ENCODE peak calls at places on chromosomes 7 and 10, in four cellular contexts. One of them, this sample, is unnamed.
A peak's percentile ranks its signal among the peaks of the same experiment; 100 is the strongest.

GRCh38 chr10:61896854-61897661 is 4.4 kb upstream of the ARID5B start:
- DNase-seq in prostate gland: no peak
- DNase-seq in HCT116: peak; percentile 80
- DNase-seq in SK-N-SH: peak; percentile 67
- DNase-seq in this sample: peak; percentile 59

GRCh38 chr7:11642841-11643240 is 189.2 kb downstream of the THSD7A start:
- DNase-seq in prostate gland: peak; percentile 14
- DNase-seq in SK-N-SH: no peak
- DNase-seq in HCT116: no peak
- DNase-seq in this sample: no peak

GRCh38 chr7:25282194-25282593 is 53.9 kb upstream of the NPVF start:
- DNase-seq in SK-N-SH: no peak
- DNase-seq in prostate gland: no peak
- DNase-seq in HCT116: no peak
- DNase-seq in this sample: no peak

GRCh38 chr10:124172241-124172661 is 78.9 kb upstream of the CHST15 start:
- DNase-seq in prostate gland: no peak
- DNase-seq in SK-N-SH: no peak
- DNase-seq in HCT116: no peak
- DNase-seq in this sample: no peak

GRCh38 chr7:22121702-22122474 is 176.2 kb upstream of the CDCA7L start:
- DNase-seq in prostate gland: no peak
- DNase-seq in HCT116: no peak
- DNase-seq in SK-N-SH: no peak
- DNase-seq in this sample: no peak

GRCh38 chr10:70675496-70676161 is 3.3 kb downstream of the ADAMTS14 start:
- DNase-seq in HCT116: no peak
- DNase-seq in prostate gland: no peak
- DNase-seq in SK-N-SH: no peak
- DNase-seq in this sample: no peak

GRCh38 chr7:81705206-81705605 is 64.6 kb downstream of the HGF start:
- DNase-seq in HCT116: no peak
- DNase-seq in prostate gland: no peak
- DNase-seq in SK-N-SH: no peak
- DNase-seq in this sample: no peak

GRCh38 chr7:107843184-107843583 is 40.2 kb upstream of the SLC26A3 start:
- DNase-seq in prostate gland: no peak
- DNase-seq in SK-N-SH: no peak
- DNase-seq in HCT116: no peak
- DNase-seq in this sample: no peak

GRCh38 chr7:148356303-148356702 is 234.3 kb upstream of the C7orf33 start:
- DNase-seq in SK-N-SH: no peak
- DNase-seq in prostate gland: no peak
- DNase-seq in HCT116: no peak
- DNase-seq in this sample: no peak
- TF ChIP-seq POLR2AphosphoS5 in SK-N-SH: no peak
- TF ChIP-seq POLR2AphosphoS5 in prostate gland: no peak
- TF ChIP-seq POLR2AphosphoS5 in HCT116: no peak
- TF ChIP-seq POLR2AphosphoS5 in this sample: no peak

GRCh38 chr10:22324893-22325271 is 4.0 kb downstream of the BMI1 start:
- DNase-seq in HCT116: no peak
- DNase-seq in prostate gland: no peak
- DNase-seq in SK-N-SH: no peak
- DNase-seq in this sample: no peak

GRCh38 chr10:22325272-22325947 is 4.5 kb downstream of the BMI1 start:
- DNase-seq in SK-N-SH: peak; percentile 92
- DNase-seq in prostate gland: peak; percentile 67
- DNase-seq in HCT116: no peak
- DNase-seq in this sample: no peak

GRCh38 chr10:22322663-22323160 is 1.8 kb downstream of the BMI1 start:
- DNase-seq in prostate gland: no peak
- DNase-seq in HCT116: no peak
- DNase-seq in SK-N-SH: no peak
- DNase-seq in this sample: no peak

GRCh38 chr10:22323538-22324305 is 2.8 kb downstream of the BMI1 start:
- DNase-seq in SK-N-SH: no peak
- DNase-seq in HCT116: no peak
- DNase-seq in prostate gland: no peak
- DNase-seq in this sample: no peak

DNA sequence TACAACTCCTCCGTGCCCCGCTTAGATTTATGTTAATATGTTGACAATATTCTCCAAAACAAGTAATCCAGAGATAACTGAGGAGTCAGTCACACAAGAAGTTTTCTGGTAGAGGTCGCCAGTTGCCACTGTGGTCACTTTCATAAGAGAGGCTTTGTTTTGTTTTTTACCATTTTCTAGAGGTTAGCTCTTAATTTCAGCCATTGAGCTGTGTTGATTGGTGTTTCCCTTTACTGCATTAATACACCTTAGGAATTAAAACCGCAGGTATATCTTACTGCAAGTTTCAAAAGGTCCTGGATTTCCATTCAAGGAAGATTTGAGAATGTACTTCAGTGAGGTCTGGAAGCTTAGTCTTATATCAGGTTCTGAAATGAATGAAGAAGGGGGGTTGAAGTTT is 3.5 kb downstream of the BMI1 start:
- DNase-seq in SK-N-SH: no peak
- DNase-seq in prostate gland: no peak
- DNase-seq in HCT116: no peak
- DNase-seq in this sample: no peak
- H3K4me3 ChIP-seq in SK-N-SH: no peak overlapping the region
- H3K4me3 ChIP-seq in prostate gland: no peak overlapping the region
- H3K4me3 ChIP-seq in HCT116: peak overlapping the region; percentile 68
- H3K4me3 ChIP-seq in this sample: peak overlapping the region; percentile 68

GRCh38 chr10:127735723-127736221 is 1.2 kb upstream of the FOXI2 start:
- DNase-seq in prostate gland: no peak
- DNase-seq in SK-N-SH: no peak
- DNase-seq in HCT116: no peak
- DNase-seq in this sample: no peak

GRCh38 chr10:127734753-127735152 is 2.2 kb upstream of the FOXI2 start:
- DNase-seq in prostate gland: no peak
- DNase-seq in HCT116: no peak
- DNase-seq in SK-N-SH: no peak
- DNase-seq in this sample: no peak

GRCh38 chr10:127736915-127737562 is at the start of gene FOXI2:
- DNase-seq in prostate gland: no peak
- DNase-seq in HCT116: no peak
- DNase-seq in SK-N-SH: peak; percentile 37
- DNase-seq in this sample: no peak

GRCh38 chr10:127736222-127736914 is 617 bp upstream of the FOXI2 start:
- DNase-seq in SK-N-SH: no peak
- DNase-seq in prostate gland: no peak
- DNase-seq in HCT116: no peak
- DNase-seq in this sample: no peak

GRCh38 chr10:127735156-127735555 is 1.8 kb upstream of the FOXI2 start:
- DNase-seq in HCT116: no peak
- DNase-seq in SK-N-SH: no peak
- DNase-seq in prostate gland: no peak
- DNase-seq in this sample: no peak
- TF ChIP-seq POLR2AphosphoS5 in HCT116: no peak
- TF ChIP-seq POLR2AphosphoS5 in SK-N-SH: no peak
- TF ChIP-seq POLR2AphosphoS5 in prostate gland: no peak
- TF ChIP-seq POLR2AphosphoS5 in this sample: no peak

GRCh38 chr7:1937252-1937605 is 267.2 kb downstream of the ELFN1 start:
- DNase-seq in SK-N-SH: no peak
- DNase-seq in HCT116: no peak
- DNase-seq in prostate gland: no peak
- DNase-seq in this sample: no peak

GRCh38 chr7:1936006-1936310 is 265.9 kb downstream of the ELFN1 start:
- DNase-seq in SK-N-SH: no peak
- DNase-seq in HCT116: no peak
- DNase-seq in prostate gland: no peak
- DNase-seq in this sample: no peak

GRCh38 chr7:1935176-1936005 is 265.3 kb downstream of the ELFN1 start:
- DNase-seq in prostate gland: no peak
- DNase-seq in HCT116: no peak
- DNase-seq in SK-N-SH: no peak
- DNase-seq in this sample: no peak

GRCh38 chr7:1934756-1935155 is 264.7 kb downstream of the ELFN1 start:
- DNase-seq in HCT116: no peak
- DNase-seq in SK-N-SH: no peak
- DNase-seq in prostate gland: no peak
- DNase-seq in this sample: no peak

DNA sequence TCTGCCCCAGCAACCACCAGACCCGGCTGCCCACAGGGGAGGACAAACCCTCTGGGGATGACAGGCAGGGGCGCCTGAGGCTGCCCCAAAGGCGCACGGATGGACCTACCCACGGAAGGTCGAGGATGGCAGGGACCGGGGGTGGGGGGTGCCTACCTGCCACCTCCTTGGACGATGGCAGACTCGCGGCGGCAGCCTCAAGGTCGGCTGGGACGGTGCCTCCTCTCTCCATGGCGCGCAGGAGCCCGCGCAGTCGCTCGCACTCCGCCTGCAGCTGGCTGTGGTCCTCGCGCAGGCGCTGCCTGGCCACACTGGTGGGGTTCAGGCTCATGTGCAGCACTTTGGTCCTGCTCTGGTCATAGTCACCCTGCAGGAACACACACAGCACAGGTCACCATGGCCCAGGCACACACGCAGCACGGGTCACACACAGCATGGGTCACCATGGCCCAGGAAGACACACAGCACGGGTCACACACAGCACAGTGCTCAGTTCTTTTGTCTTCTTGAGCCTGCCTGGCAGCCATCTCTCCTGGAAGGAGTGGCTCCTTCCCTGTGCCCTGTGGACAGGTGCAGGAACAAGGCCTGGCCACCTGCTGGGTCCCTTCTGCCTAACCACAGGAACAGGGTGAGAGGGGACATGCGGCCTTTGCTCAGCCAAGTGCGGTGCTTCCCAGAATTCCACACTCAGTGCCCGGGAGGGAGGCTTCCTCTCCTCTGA is 266.6 kb downstream of the ELFN1 start:
- DNase-seq in prostate gland: no peak
- DNase-seq in HCT116: no peak
- DNase-seq in SK-N-SH: no peak
- DNase-seq in this sample: no peak
- H3K4me3 ChIP-seq in prostate gland: no peak overlapping the region
- H3K4me3 ChIP-seq in HCT116: no peak overlapping the region
- H3K4me3 ChIP-seq in SK-N-SH: no peak overlapping the region
- H3K4me3 ChIP-seq in this sample: no peak overlapping the region

This sample was measured in breast epithelium.